ENCODE peak calls at places on chromosomes 7 and 10, in five cellular contexts. One of them, this sample, is unnamed.

GRCh38 chr10:131948501-131948900 is 33.2 kb downstream of the BNIP3 start:
- DNase-seq in heart right ventricle: no peak
- DNase-seq in AG10803: no peak
- DNase-seq in mesothelial cell of epicardium: no peak
- DNase-seq in transverse colon: no peak
- DNase-seq in this sample: no peak

GRCh38 chr10:13587367-13587766 is 602 bp downstream of the PRPF18 start:
- DNase-seq in heart right ventricle: no peak
- DNase-seq in AG10803: no peak
- DNase-seq in mesothelial cell of epicardium: no peak
- DNase-seq in transverse colon: peak; percentile 14
- DNase-seq in this sample: no peak

GRCh38 chr10:88386204-88386877 is 196.8 kb downstream of the RNLS start:
- DNase-seq in heart right ventricle: no peak
- DNase-seq in AG10803: no peak
- DNase-seq in mesothelial cell of epicardium: no peak
- DNase-seq in transverse colon: no peak
- DNase-seq in this sample: no peak

GRCh38 chr7:103141753-103142404 is 7.0 kb downstream of the NAPEPLD start:
- DNase-seq in heart right ventricle: no peak
- DNase-seq in AG10803: no peak
- DNase-seq in mesothelial cell of epicardium: no peak
- DNase-seq in transverse colon: no peak
- DNase-seq in this sample: no peak

GRCh38 chr10:43294892-43295291 is 28.0 kb upstream of the RASGEF1A start:
- DNase-seq in heart right ventricle: no peak
- DNase-seq in AG10803: no peak
- DNase-seq in mesothelial cell of epicardium: no peak
- DNase-seq in transverse colon: no peak
- DNase-seq in this sample: no peak

GRCh38 chr7:92904292-92905131 is 68.1 kb upstream of the CDK6 start:
- DNase-seq in heart right ventricle: no peak
- DNase-seq in AG10803: peak; percentile 95
- DNase-seq in mesothelial cell of epicardium: no peak
- DNase-seq in transverse colon: no peak
- DNase-seq in this sample: peak; percentile 95

GRCh38 chr10:109698888-109699685 is 224.2 kb downstream of the XPNPEP1 start:
- DNase-seq in heart right ventricle: no peak
- DNase-seq in AG10803: no peak
- DNase-seq in mesothelial cell of epicardium: no peak
- DNase-seq in transverse colon: no peak
- DNase-seq in this sample: no peak

GRCh38 chr7:44454348-44454747 is 36.1 kb downstream of the NUDCD3 start:
- DNase-seq in heart right ventricle: no peak
- DNase-seq in AG10803: no peak
- DNase-seq in mesothelial cell of epicardium: no peak
- DNase-seq in transverse colon: no peak
- DNase-seq in this sample: no peak

GRCh38 chr7:114864278-114864677 is 57.6 kb upstream of the MDFIC start:
- DNase-seq in heart right ventricle: no peak
- DNase-seq in AG10803: peak; percentile 37
- DNase-seq in mesothelial cell of epicardium: no peak
- DNase-seq in transverse colon: no peak
- DNase-seq in this sample: no peak

GRCh38 chr10:104580321-104580720 is 60.8 kb upstream of the SORCS3 start:
- DNase-seq in heart right ventricle: no peak
- DNase-seq in AG10803: peak; percentile 42
- DNase-seq in mesothelial cell of epicardium: no peak
- DNase-seq in transverse colon: no peak
- DNase-seq in this sample: no peak

GRCh38 chr10:58807631-58808024 is 295.0 kb downstream of the BICC1 start:
- DNase-seq in heart right ventricle: no peak
- DNase-seq in AG10803: peak; percentile 98
- DNase-seq in mesothelial cell of epicardium: no peak
- DNase-seq in transverse colon: no peak
- DNase-seq in this sample: no peak

GRCh38 chr7:32036557-32036956 is 33.6 kb downstream of the PDE1C start:
- DNase-seq in heart right ventricle: no peak
- DNase-seq in AG10803: peak; percentile 37
- DNase-seq in mesothelial cell of epicardium: no peak
- DNase-seq in transverse colon: no peak
- DNase-seq in this sample: no peak

GRCh38 chr7:70679666-70680065 is 452.3 kb upstream of the GALNT17 start:
- DNase-seq in heart right ventricle: no peak
- DNase-seq in AG10803: peak; percentile 78
- DNase-seq in mesothelial cell of epicardium: no peak
- DNase-seq in transverse colon: no peak
- DNase-seq in this sample: no peak

GRCh38 chr10:63588436-63589180 is 67.4 kb downstream of the REEP3 start:
- DNase-seq in heart right ventricle: no peak
- DNase-seq in AG10803: no peak
- DNase-seq in mesothelial cell of epicardium: no peak
- DNase-seq in transverse colon: peak; percentile 33
- DNase-seq in this sample: no peak

GRCh38 chr7:151292850-151293249 is 44.4 kb upstream of the SMARCD3 start:
- DNase-seq in heart right ventricle: no peak
- DNase-seq in AG10803: no peak
- DNase-seq in mesothelial cell of epicardium: no peak
- DNase-seq in transverse colon: no peak
- DNase-seq in this sample: no peak

GRCh38 chr7:42197391-42197790 is 39.6 kb downstream of the GLI3 start:
- DNase-seq in heart right ventricle: no peak
- DNase-seq in AG10803: peak; percentile 78
- DNase-seq in mesothelial cell of epicardium: no peak
- DNase-seq in transverse colon: no peak
- DNase-seq in this sample: peak; percentile 73

GRCh38 chr7:21193895-21194294 is 234.0 kb upstream of the SP4 start:
- DNase-seq in heart right ventricle: no peak
- DNase-seq in AG10803: no peak
- DNase-seq in mesothelial cell of epicardium: no peak
- DNase-seq in transverse colon: no peak
- DNase-seq in this sample: no peak

GRCh38 chr10:506451-507354 is 182.8 kb downstream of the DIP2C start:
- DNase-seq in heart right ventricle: no peak
- DNase-seq in AG10803: no peak
- DNase-seq in mesothelial cell of epicardium: no peak
- DNase-seq in transverse colon: no peak
- DNase-seq in this sample: no peak

GRCh38 chr7:156167417-156167807 is 355.1 kb upstream of the SHH start:
- DNase-seq in heart right ventricle: no peak
- DNase-seq in AG10803: no peak
- DNase-seq in mesothelial cell of epicardium: no peak
- DNase-seq in transverse colon: no peak
- DNase-seq in this sample: no peak

GRCh38 chr10:78741541-78741940 is 327.2 kb upstream of the ZMIZ1 start:
- DNase-seq in heart right ventricle: peak; percentile 32
- DNase-seq in AG10803: peak; percentile 70
- DNase-seq in mesothelial cell of epicardium: no peak
- DNase-seq in transverse colon: no peak
- DNase-seq in this sample: peak; percentile 60

DNA sequence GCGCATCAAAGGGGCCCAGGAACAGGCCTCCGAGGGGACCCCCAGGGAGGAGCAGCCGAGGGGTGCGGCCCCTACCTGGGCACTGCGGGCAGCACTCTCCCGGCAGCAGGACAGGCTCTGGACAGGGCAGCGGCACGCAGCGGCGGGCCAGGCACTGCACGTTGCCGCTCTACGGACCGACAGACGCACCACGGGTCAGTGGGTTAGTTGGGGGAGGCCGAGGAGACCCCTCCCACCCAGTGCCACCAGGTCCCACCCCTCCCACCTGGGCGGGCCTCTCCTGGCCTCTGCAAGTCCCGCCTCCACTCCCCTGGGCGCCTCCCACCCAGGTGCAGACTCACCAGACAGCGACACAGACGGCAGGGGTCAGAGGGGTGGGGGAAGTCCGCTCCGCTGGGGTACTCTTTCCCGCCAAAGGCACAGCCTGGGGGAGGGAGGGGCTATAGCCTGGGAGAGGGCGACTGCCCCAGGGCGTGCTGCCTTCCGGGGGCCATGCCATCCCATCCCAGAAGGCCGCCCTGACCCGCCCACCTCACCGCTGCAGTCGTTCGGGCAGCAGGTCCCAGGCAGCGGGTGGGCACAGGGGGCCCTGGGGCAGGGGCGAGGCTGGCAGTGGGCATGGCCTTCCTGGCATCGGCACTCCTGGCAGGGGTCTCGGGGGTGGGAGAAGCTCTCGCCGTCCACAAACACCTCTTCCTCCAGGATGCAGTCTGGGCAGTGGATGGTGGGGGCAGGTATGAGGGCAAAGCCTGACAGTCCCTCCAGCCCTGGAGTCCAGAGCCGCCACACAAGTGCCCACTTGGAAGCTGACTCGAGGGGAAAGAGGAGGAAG is 19.2 kb downstream of the KCP start:
- DNase-seq in heart right ventricle: no peak
- DNase-seq in AG10803: no peak
- DNase-seq in mesothelial cell of epicardium: no peak
- DNase-seq in transverse colon: no peak
- DNase-seq in this sample: no peak
- TF ChIP-seq CTCF in heart right ventricle: no peak
- TF ChIP-seq CTCF in AG10803: no peak
- TF ChIP-seq CTCF in mesothelial cell of epicardium: no peak
- TF ChIP-seq CTCF in transverse colon: no peak
- TF ChIP-seq CTCF in this sample: peak; percentile 2

GRCh38 chr7:134942690-134943466 is 43.4 kb upstream of the AGBL3 start:
- DNase-seq in heart right ventricle: no peak
- DNase-seq in AG10803: no peak
- DNase-seq in mesothelial cell of epicardium: no peak
- DNase-seq in transverse colon: no peak
- DNase-seq in this sample: no peak

GRCh38 chr7:134941947-134942346 is 44.4 kb upstream of the AGBL3 start:
- DNase-seq in heart right ventricle: no peak
- DNase-seq in AG10803: peak; percentile 42
- DNase-seq in mesothelial cell of epicardium: no peak
- DNase-seq in transverse colon: no peak
- DNase-seq in this sample: no peak

GRCh38 chr7:134945711-134946110 is 40.6 kb upstream of the AGBL3 start:
- DNase-seq in heart right ventricle: no peak
- DNase-seq in AG10803: no peak
- DNase-seq in mesothelial cell of epicardium: no peak
- DNase-seq in transverse colon: no peak
- DNase-seq in this sample: no peak

GRCh38 chr7:134946260-134946659 is 40.0 kb upstream of the AGBL3 start:
- DNase-seq in heart right ventricle: no peak
- DNase-seq in AG10803: peak; percentile 45
- DNase-seq in mesothelial cell of epicardium: no peak
- DNase-seq in transverse colon: no peak
- DNase-seq in this sample: no peak

GRCh38 chr7:134943785-134944400 is 42.4 kb upstream of the AGBL3 start:
- DNase-seq in heart right ventricle: no peak
- DNase-seq in AG10803: no peak
- DNase-seq in mesothelial cell of epicardium: no peak
- DNase-seq in transverse colon: no peak
- DNase-seq in this sample: no peak
- TF ChIP-seq CTCF in heart right ventricle: no peak
- TF ChIP-seq CTCF in AG10803: peak; percentile 21
- TF ChIP-seq CTCF in mesothelial cell of epicardium: no peak
- TF ChIP-seq CTCF in transverse colon: no peak
- TF ChIP-seq CTCF in this sample: peak; percentile 19

GRCh38 chr7:25179325-25179724 is 49.0 kb downstream of the NPVF start:
- DNase-seq in heart right ventricle: no peak
- DNase-seq in AG10803: no peak
- DNase-seq in mesothelial cell of epicardium: no peak
- DNase-seq in transverse colon: no peak
- DNase-seq in this sample: no peak

GRCh38 chr7:25179771-25180591 is 48.3 kb downstream of the NPVF start:
- DNase-seq in heart right ventricle: peak; percentile 91
- DNase-seq in AG10803: peak; percentile 75
- DNase-seq in mesothelial cell of epicardium: peak; percentile 97
- DNase-seq in transverse colon: peak; percentile 98
- DNase-seq in this sample: peak; percentile 25

GRCh38 chr7:25180946-25181345 is 47.3 kb downstream of the NPVF start:
- DNase-seq in heart right ventricle: no peak
- DNase-seq in AG10803: no peak
- DNase-seq in mesothelial cell of epicardium: no peak
- DNase-seq in transverse colon: no peak
- DNase-seq in this sample: no peak

GRCh38 chr7:25181537-25181936 is 46.7 kb downstream of the NPVF start:
- DNase-seq in heart right ventricle: no peak
- DNase-seq in AG10803: no peak
- DNase-seq in mesothelial cell of epicardium: no peak
- DNase-seq in transverse colon: no peak
- DNase-seq in this sample: no peak

DNA sequence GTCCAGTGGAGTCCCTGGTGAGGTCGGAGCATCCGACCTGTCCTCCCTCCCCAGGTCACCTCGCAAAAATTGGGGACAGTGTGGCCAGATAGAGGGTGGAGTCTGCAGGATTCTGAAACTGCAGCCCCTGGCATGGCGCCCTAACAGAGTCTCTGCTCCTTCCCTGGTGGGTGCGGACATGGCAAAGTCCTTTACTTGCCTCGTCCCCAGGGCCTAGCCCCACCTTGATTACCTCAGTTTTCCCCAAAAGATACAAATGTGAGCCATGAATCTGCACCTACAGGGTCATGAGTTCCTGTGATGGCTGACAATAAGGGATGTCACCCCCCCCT is 47.7 kb downstream of the NPVF start:
- DNase-seq in heart right ventricle: no peak
- DNase-seq in AG10803: no peak
- DNase-seq in mesothelial cell of epicardium: no peak
- DNase-seq in transverse colon: no peak
- DNase-seq in this sample: no peak
- TF ChIP-seq CTCF in heart right ventricle: no peak
- TF ChIP-seq CTCF in AG10803: no peak
- TF ChIP-seq CTCF in mesothelial cell of epicardium: peak; percentile 36
- TF ChIP-seq CTCF in transverse colon: no peak
- TF ChIP-seq CTCF in this sample: no peak

GRCh38 chr10:122671355-122671754 is 28.3 kb downstream of the C10orf120 start:
- DNase-seq in heart right ventricle: no peak
- DNase-seq in AG10803: no peak
- DNase-seq in mesothelial cell of epicardium: no peak
- DNase-seq in transverse colon: no peak
- DNase-seq in this sample: no peak

GRCh38 chr10:122669045-122669444 is 30.6 kb downstream of the C10orf120 start:
- DNase-seq in heart right ventricle: no peak
- DNase-seq in AG10803: no peak
- DNase-seq in mesothelial cell of epicardium: no peak
- DNase-seq in transverse colon: no peak
- DNase-seq in this sample: no peak

GRCh38 chr10:122665946-122666345 is 33.7 kb downstream of the C10orf120 start:
- DNase-seq in heart right ventricle: no peak
- DNase-seq in AG10803: no peak
- DNase-seq in mesothelial cell of epicardium: no peak
- DNase-seq in transverse colon: no peak
- DNase-seq in this sample: no peak

GRCh38 chr10:122673731-122674130 is 25.9 kb downstream of the C10orf120 start:
- DNase-seq in heart right ventricle: no peak
- DNase-seq in AG10803: no peak
- DNase-seq in mesothelial cell of epicardium: no peak
- DNase-seq in transverse colon: no peak
- DNase-seq in this sample: no peak

DNA sequence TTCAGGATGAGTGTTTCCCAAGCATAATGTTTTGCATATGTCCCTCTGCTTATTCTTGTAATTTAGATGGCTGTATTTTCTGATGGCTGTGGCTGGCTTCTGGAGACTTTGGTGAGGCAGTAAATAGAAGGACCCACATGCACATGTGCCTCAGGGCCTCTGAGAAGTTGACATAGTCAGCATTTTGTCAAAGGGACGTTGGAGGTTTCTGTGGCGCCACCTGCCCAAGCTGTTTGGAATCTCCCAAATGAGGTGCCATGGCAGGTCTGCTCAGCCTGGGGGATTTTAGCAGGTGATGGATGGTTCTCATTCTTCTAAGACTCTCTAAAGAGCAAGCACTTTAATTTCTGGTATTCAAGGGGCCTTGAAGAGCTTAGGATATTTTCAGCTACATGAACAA is 29.8 kb downstream of the C10orf120 start:
- DNase-seq in heart right ventricle: no peak
- DNase-seq in AG10803: no peak
- DNase-seq in mesothelial cell of epicardium: no peak
- DNase-seq in transverse colon: no peak
- DNase-seq in this sample: no peak
- TF ChIP-seq CTCF in heart right ventricle: no peak
- TF ChIP-seq CTCF in AG10803: no peak
- TF ChIP-seq CTCF in mesothelial cell of epicardium: no peak
- TF ChIP-seq CTCF in transverse colon: no peak
- TF ChIP-seq CTCF in this sample: no peak